ENCODE peak calls at places on chromosome X, in four cellular contexts. O is activated CD8-positive, alpha-beta T cell treated with anti-CD3 and anti-CD28 coated beads for 36 hours; I is CD8-positive, alpha-beta T cell; N is mesothelial cell of epicardium. J is an unnamed sample.

GRCh38 chrX:112819813-112820212 is 20.8 kb downstream of the AMOT start:
- DNase-seq in N (no peak), O (no peak), I (no peak), J (no peak)

GRCh38 chrX:56800801-56801200 is 71.8 kb downstream of the NBDY start:
- DNase-seq in I (peak), O (peak), N (no peak), J (peak)

GRCh38 chrX:48045410-48046311 is 25.8 kb downstream of the ZNF630 start:
- DNase-seq in N (no peak), O (no peak), I (no peak), J (no peak)

GRCh38 chrX:334971-335757 is 16.6 kb upstream of the GTPBP6 start:
- DNase-seq in O (no peak), N (no peak), I (no peak), J (peak)

GRCh38 chrX:53930513-53931380 is 113.5 kb downstream of the PHF8 start:
- DNase-seq in O (no peak), I (no peak), N (no peak), J (no peak)

GRCh38 chrX:112768563-112768962 is 72.1 kb downstream of the AMOT start:
- DNase-seq in I (no peak), N (no peak), O (no peak), J (no peak)

GRCh38 chrX:49069038-49069437 is 4.8 kb downstream of the PRAF2 start:
- DNase-seq in O (no peak), N (no peak), I (no peak), J (no peak)

GRCh38 chrX:100863326-100863854 is 10.8 kb downstream of the NOX1 start:
- DNase-seq in N (no peak), I (no peak), O (no peak), J (no peak)

GRCh38 chrX:78075787-78076389 is 28.2 kb upstream of the PGK1 start:
- DNase-seq in N (no peak), I (no peak), O (peak), J (no peak)

GRCh38 chrX:134501942-134502341 is 42.0 kb downstream of the HPRT1 start:
- DNase-seq in N (no peak), I (no peak), O (no peak), J (no peak)

GRCh38 chrX:142089193-142089592 is 115.9 kb downstream of the MAGEC2 start:
- DNase-seq in O (no peak), I (no peak), N (no peak), J (no peak)

GRCh38 chrX:12701625-12702024 is 89.6 kb upstream of the PRPS2 start:
- DNase-seq in I (peak), O (peak), N (no peak), J (no peak)

GRCh38 chrX:85113746-85114145 is 110.1 kb downstream of the APOOL start:
- DNase-seq in O (no peak), N (no peak), I (no peak), J (no peak)

GRCh38 chrX:28177202-28177601 is 196.0 kb upstream of the DCAF8L1 start:
- DNase-seq in N (no peak), O (no peak), I (no peak), J (no peak)

GRCh38 chrX:129523076-129524055 is at the start of gene SMARCA1:
- DNase-seq in O (peak), N (peak), I (no peak), J (peak)

GRCh38 chrX:105837227-105837626 is 14.9 kb downstream of the NRK start:
- DNase-seq in I (no peak), O (no peak), N (no peak), J (peak)

GRCh38 chrX:23952984-23953907 is 45.4 kb downstream of the CXorf58 start:
- DNase-seq in N (no peak), O (peak), I (peak), J (no peak)

GRCh38 chrX:154020500-154021115 is 906 bp upstream of the IRAK1 start:
- DNase-seq in N (no peak), O (peak), I (no peak), J (no peak)

GRCh38 chrX:79078114-79078513 is 66.4 kb upstream of the GPR174 start:
- DNase-seq in I (no peak), N (no peak), O (no peak), J (no peak)

GRCh38 chrX:153339662-153340061 is 5.7 kb downstream of the ZNF275 start:
- DNase-seq in O (no peak), I (no peak), N (no peak), J (no peak)

GRCh38 chrX:75655627-75656026 is 129.4 kb downstream of the MAGEE2 start:
- DNase-seq in O (no peak), I (no peak), N (no peak), J (no peak)

GRCh38 chrX:41308884-41309655 is 24.9 kb upstream of the DDX3X start:
- DNase-seq in N (no peak), O (no peak), I (no peak), J (no peak)
- TF ChIP-seq CTCF in N (no peak), O (no peak), I (no peak), J (no peak)

DNA sequence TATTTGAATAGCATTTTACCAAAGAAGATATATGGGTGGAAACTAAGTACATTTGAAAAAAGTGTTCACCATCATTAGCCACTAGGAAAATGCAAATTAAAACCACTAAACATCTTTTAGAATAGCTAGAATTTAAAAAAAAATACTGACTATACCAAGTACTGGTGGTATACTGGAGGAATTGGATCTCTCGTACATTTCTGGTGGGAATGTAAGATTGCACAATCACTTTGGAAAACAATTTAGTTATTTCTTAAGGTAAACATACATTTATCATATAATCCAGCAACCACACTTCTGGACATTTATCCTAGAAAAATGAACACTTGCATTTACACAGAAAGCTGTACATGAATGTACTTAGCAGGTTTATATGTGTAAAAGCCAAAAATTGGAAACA is 303.5 kb downstream of the MID1IP1 start:
- DNase-seq in I (no peak), N (no peak), O (no peak), J (no peak)
- TF ChIP-seq CTCF in I (no peak), N (no peak), O (no peak), J (no peak)

GRCh38 chrX:45801554-45801953 is 600.9 kb upstream of the DIPK2B start:
- DNase-seq in O (no peak), I (no peak), N (no peak), J (no peak)
- TF ChIP-seq CTCF in O (peak), I (peak), N (no peak), J (no peak)

DNA sequence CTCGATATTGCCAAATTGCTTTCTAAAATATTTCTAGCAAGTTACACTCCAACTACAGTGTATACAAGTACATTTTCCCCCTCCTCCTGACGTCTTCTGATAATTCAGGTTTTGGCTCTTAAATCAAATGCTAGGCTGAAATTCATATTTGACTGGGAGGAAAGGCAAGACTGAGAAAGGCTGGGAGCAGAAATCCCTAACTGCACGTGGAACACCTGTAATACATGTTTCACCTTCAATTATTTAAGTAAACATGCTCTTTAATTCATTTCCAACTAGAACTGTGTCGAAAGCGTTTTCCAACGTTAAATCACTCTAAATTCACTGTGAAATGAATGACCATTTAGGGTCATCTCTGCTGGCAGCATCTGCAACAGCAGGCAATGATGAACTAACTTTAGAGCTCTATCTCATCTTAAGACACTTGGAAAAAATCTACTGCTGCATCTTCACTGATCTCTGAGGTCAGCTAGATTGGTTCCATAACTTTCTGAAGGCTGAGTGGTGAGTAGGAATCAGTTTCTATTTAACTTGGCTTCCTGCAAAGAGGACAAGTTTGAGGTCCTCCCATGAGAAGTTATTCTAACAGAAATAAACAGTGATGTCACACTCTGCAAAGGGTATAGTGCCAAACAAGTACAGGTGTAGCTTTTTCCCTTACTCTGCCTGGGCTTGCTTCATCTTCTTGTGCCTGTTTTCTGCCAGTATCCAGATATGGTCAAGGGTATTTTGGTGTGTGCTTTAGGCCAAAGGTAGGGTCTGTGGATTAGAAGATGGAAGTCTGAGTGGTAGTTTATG is 144.3 kb upstream of the PAK3 start:
- DNase-seq in I (no peak), O (no peak), N (no peak), J (no peak)
- TF ChIP-seq CTCF in I (no peak), O (no peak), N (no peak), J (no peak)

J was measured in left lung.